ENCODE peak calls at places on chromosomes 1 and 21, in six cellular contexts. One of them, this sample, is unnamed.
A peak's percentile ranks its signal among the peaks of the same experiment; 100 is the strongest.

GRCh38 chr1:62687421-62687902 is 724 bp downstream of the DOCK7 start:
- DNase-seq in HepG2: peak; percentile 65
- DNase-seq in upper lobe of left lung: no peak
- DNase-seq in transverse colon: no peak
- DNase-seq in stomach: peak; percentile 29
- DNase-seq in A549: peak; percentile 13
- DNase-seq in this sample: peak; percentile 10

GRCh38 chr1:201562659-201563405 is 23.9 kb downstream of the NAV1 start:
- DNase-seq in transverse colon: no peak
- DNase-seq in A549: no peak
- DNase-seq in HepG2: no peak
- DNase-seq in upper lobe of left lung: peak; percentile 63
- DNase-seq in stomach: no peak
- DNase-seq in this sample: no peak

GRCh38 chr1:21295059-21295401 is 4.8 kb upstream of the ECE1 start:
- DNase-seq in A549: no peak
- DNase-seq in transverse colon: no peak
- DNase-seq in HepG2: no peak
- DNase-seq in stomach: no peak
- DNase-seq in upper lobe of left lung: no peak
- DNase-seq in this sample: no peak

GRCh38 chr1:59026472-59026948 is 242.7 kb upstream of the JUN start:
- DNase-seq in A549: no peak
- DNase-seq in HepG2: no peak
- DNase-seq in transverse colon: no peak
- DNase-seq in stomach: no peak
- DNase-seq in upper lobe of left lung: no peak
- DNase-seq in this sample: no peak

GRCh38 chr1:246572795-246573194 is 6.5 kb downstream of the CNST start:
- DNase-seq in transverse colon: no peak
- DNase-seq in A549: no peak
- DNase-seq in upper lobe of left lung: no peak
- DNase-seq in HepG2: no peak
- DNase-seq in stomach: no peak
- DNase-seq in this sample: no peak

GRCh38 chr21:45351061-45351460 is 53.9 kb upstream of the COL18A1 start:
- DNase-seq in transverse colon: no peak
- DNase-seq in upper lobe of left lung: peak; percentile 61
- DNase-seq in stomach: no peak
- DNase-seq in HepG2: no peak
- DNase-seq in A549: no peak
- DNase-seq in this sample: no peak

GRCh38 chr1:93816970-93817738 is 61.9 kb downstream of the DNTTIP2 start:
- DNase-seq in stomach: no peak
- DNase-seq in upper lobe of left lung: peak; percentile 16
- DNase-seq in HepG2: peak; percentile 29
- DNase-seq in transverse colon: no peak
- DNase-seq in A549: no peak
- DNase-seq in this sample: no peak

GRCh38 chr1:68542586-68542985 is 45.7 kb upstream of the DEPDC1 start:
- DNase-seq in A549: no peak
- DNase-seq in upper lobe of left lung: no peak
- DNase-seq in stomach: no peak
- DNase-seq in HepG2: no peak
- DNase-seq in transverse colon: no peak
- DNase-seq in this sample: no peak

GRCh38 chr1:216111842-216112241 is 311.4 kb downstream of the USH2A start:
- DNase-seq in upper lobe of left lung: no peak
- DNase-seq in HepG2: no peak
- DNase-seq in stomach: no peak
- DNase-seq in transverse colon: no peak
- DNase-seq in A549: no peak
- DNase-seq in this sample: no peak

GRCh38 chr1:83114136-83114834 is 884.6 kb downstream of the TTLL7 start:
- DNase-seq in stomach: no peak
- DNase-seq in upper lobe of left lung: no peak
- DNase-seq in A549: no peak
- DNase-seq in HepG2: no peak
- DNase-seq in transverse colon: no peak
- DNase-seq in this sample: no peak

GRCh38 chr1:53890522-53890941 is 935 bp upstream of the YIPF1 start:
- DNase-seq in transverse colon: no peak
- DNase-seq in HepG2: no peak
- DNase-seq in A549: no peak
- DNase-seq in upper lobe of left lung: no peak
- DNase-seq in stomach: no peak
- DNase-seq in this sample: no peak

GRCh38 chr1:213131851-213132655 is 81.0 kb downstream of the RPS6KC1 start:
- DNase-seq in A549: no peak
- DNase-seq in upper lobe of left lung: no peak
- DNase-seq in transverse colon: no peak
- DNase-seq in HepG2: peak; percentile 18
- DNase-seq in stomach: no peak
- DNase-seq in this sample: no peak

GRCh38 chr1:108745980-108746381 is 493 bp upstream of the STXBP3 start:
- DNase-seq in HepG2: no peak
- DNase-seq in transverse colon: no peak
- DNase-seq in A549: no peak
- DNase-seq in upper lobe of left lung: no peak
- DNase-seq in stomach: no peak
- DNase-seq in this sample: no peak

GRCh38 chr1:32960819-32961355 is 3.7 kb downstream of the RNF19B start:
- DNase-seq in transverse colon: no peak
- DNase-seq in stomach: no peak
- DNase-seq in HepG2: no peak
- DNase-seq in A549: no peak
- DNase-seq in upper lobe of left lung: no peak
- DNase-seq in this sample: no peak

GRCh38 chr1:218671573-218671972 is 326.4 kb downstream of the TGFB2 start:
- DNase-seq in stomach: no peak
- DNase-seq in transverse colon: no peak
- DNase-seq in A549: no peak
- DNase-seq in HepG2: no peak
- DNase-seq in upper lobe of left lung: no peak
- DNase-seq in this sample: no peak

GRCh38 chr1:215146252-215146975 is 63.9 kb downstream of the KCNK2 start:
- DNase-seq in stomach: peak; percentile 51
- DNase-seq in upper lobe of left lung: no peak
- DNase-seq in transverse colon: peak; percentile 13
- DNase-seq in HepG2: peak; percentile 24
- DNase-seq in A549: no peak
- DNase-seq in this sample: peak; percentile 11

GRCh38 chr1:54640863-54641836 is at the start of gene MROH7:
- DNase-seq in upper lobe of left lung: no peak
- DNase-seq in A549: no peak
- DNase-seq in HepG2: no peak
- DNase-seq in stomach: no peak
- DNase-seq in transverse colon: peak; percentile 71
- DNase-seq in this sample: no peak

GRCh38 chr1:172941945-172942344 is 108.8 kb downstream of the TNFSF18 start:
- DNase-seq in HepG2: no peak
- DNase-seq in A549: no peak
- DNase-seq in stomach: no peak
- DNase-seq in upper lobe of left lung: no peak
- DNase-seq in transverse colon: no peak
- DNase-seq in this sample: no peak

GRCh38 chr1:16980473-16981268 is at the start of gene MFAP2:
- DNase-seq in upper lobe of left lung: peak; percentile 88
- DNase-seq in A549: no peak
- DNase-seq in HepG2: no peak
- DNase-seq in transverse colon: no peak
- DNase-seq in stomach: no peak
- DNase-seq in this sample: no peak

GRCh38 chr21:38806942-38807284 is 1.2 kb downstream of the ETS2 start:
- DNase-seq in transverse colon: no peak
- DNase-seq in A549: no peak
- DNase-seq in stomach: no peak
- DNase-seq in upper lobe of left lung: no peak
- DNase-seq in HepG2: no peak
- DNase-seq in this sample: no peak

GRCh38 chr1:171115280-171115897 is 24.7 kb downstream of the FMO3 start:
- DNase-seq in A549: no peak
- DNase-seq in stomach: no peak
- DNase-seq in HepG2: no peak
- DNase-seq in transverse colon: no peak
- DNase-seq in upper lobe of left lung: no peak
- DNase-seq in this sample: no peak

GRCh38 chr1:57401671-57402070 is 22.2 kb downstream of the DAB1 start:
- DNase-seq in stomach: no peak
- DNase-seq in upper lobe of left lung: no peak
- DNase-seq in HepG2: no peak
- DNase-seq in transverse colon: no peak
- DNase-seq in A549: no peak
- DNase-seq in this sample: no peak

GRCh38 chr1:51073456-51073855 is 28.6 kb upstream of the C1orf185 start:
- DNase-seq in upper lobe of left lung: no peak
- DNase-seq in stomach: no peak
- DNase-seq in HepG2: no peak
- DNase-seq in transverse colon: no peak
- DNase-seq in A549: no peak
- DNase-seq in this sample: no peak

GRCh38 chr1:66044912-66045311 is 252.2 kb downstream of the PDE4B start:
- DNase-seq in upper lobe of left lung: no peak
- DNase-seq in transverse colon: no peak
- DNase-seq in HepG2: no peak
- DNase-seq in A549: no peak
- DNase-seq in stomach: no peak
- DNase-seq in this sample: no peak

GRCh38 chr1:62144238-62144831 is 50.3 kb upstream of the L1TD1 start:
- DNase-seq in HepG2: peak; percentile 39
- DNase-seq in transverse colon: peak; percentile 16
- DNase-seq in upper lobe of left lung: no peak
- DNase-seq in A549: peak; percentile 40
- DNase-seq in stomach: no peak
- DNase-seq in this sample: no peak

DNA sequence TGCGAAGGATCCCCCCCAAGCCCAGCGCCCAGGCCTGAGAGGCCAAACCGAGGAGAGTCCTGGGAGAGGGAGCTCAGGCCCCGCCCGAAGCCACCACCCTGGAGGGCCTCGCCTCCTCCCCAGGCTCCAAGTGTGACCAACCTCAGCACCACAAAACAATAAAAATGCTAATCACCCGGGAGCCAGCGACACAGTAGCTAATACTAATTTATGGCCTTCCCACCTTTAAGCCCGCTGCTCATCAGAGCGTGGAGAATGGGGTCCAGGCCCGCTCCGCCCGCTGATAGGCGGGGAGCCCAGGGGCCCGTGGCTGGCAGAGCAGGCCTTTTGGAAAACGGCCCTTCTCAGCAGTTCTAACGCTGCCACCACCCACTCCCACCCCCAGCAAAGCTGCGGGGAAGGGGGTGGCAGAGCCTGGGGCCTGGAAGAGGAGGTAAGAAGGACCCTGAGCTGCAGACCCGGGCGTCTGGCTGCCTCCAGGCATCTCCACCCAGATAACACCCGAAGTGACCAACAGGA is 20.4 kb upstream of the TAS1R2 start:
- DNase-seq in transverse colon: no peak
- DNase-seq in upper lobe of left lung: no peak
- DNase-seq in A549: no peak
- DNase-seq in stomach: no peak
- DNase-seq in HepG2: no peak
- DNase-seq in this sample: no peak
- TF ChIP-seq EP300 in transverse colon: no peak
- TF ChIP-seq EP300 in upper lobe of left lung: no peak
- TF ChIP-seq EP300 in A549: no peak
- TF ChIP-seq EP300 in stomach: no peak
- TF ChIP-seq EP300 in HepG2: no peak
- TF ChIP-seq EP300 in this sample: no peak

GRCh38 chr1:91885716-91886506 is at the start of gene TGFBR3:
- DNase-seq in upper lobe of left lung: peak; percentile 97
- DNase-seq in A549: peak; percentile 76
- DNase-seq in transverse colon: peak; percentile 86
- DNase-seq in stomach: peak; percentile 75
- DNase-seq in HepG2: peak; percentile 70
- DNase-seq in this sample: peak; percentile 87

GRCh38 chr1:91881280-91881679 is 4.7 kb downstream of the TGFBR3 start:
- DNase-seq in HepG2: no peak
- DNase-seq in transverse colon: no peak
- DNase-seq in upper lobe of left lung: no peak
- DNase-seq in stomach: no peak
- DNase-seq in A549: no peak
- DNase-seq in this sample: no peak

GRCh38 chr1:91885331-91885715 is 628 bp downstream of the TGFBR3 start:
- DNase-seq in upper lobe of left lung: peak; percentile 88
- DNase-seq in A549: no peak
- DNase-seq in transverse colon: peak; percentile 44
- DNase-seq in stomach: peak; percentile 26
- DNase-seq in HepG2: no peak
- DNase-seq in this sample: no peak

GRCh38 chr1:91883470-91883869 is 2.5 kb downstream of the TGFBR3 start:
- DNase-seq in A549: peak; percentile 50
- DNase-seq in stomach: no peak
- DNase-seq in upper lobe of left lung: no peak
- DNase-seq in transverse colon: no peak
- DNase-seq in HepG2: peak; percentile 23
- DNase-seq in this sample: no peak

GRCh38 chr1:91884459-91885290 is 1.3 kb downstream of the TGFBR3 start:
- DNase-seq in A549: no peak
- DNase-seq in HepG2: peak; percentile 43
- DNase-seq in stomach: peak; percentile 27
- DNase-seq in upper lobe of left lung: no peak
- DNase-seq in transverse colon: peak; percentile 35
- DNase-seq in this sample: no peak
- TF ChIP-seq POLR2A in A549: no peak
- TF ChIP-seq POLR2A in HepG2: peak; percentile 32
- TF ChIP-seq POLR2A in stomach: no peak
- TF ChIP-seq POLR2A in upper lobe of left lung: no peak
- TF ChIP-seq POLR2A in transverse colon: no peak
- TF ChIP-seq POLR2A in this sample: no peak

DNA sequence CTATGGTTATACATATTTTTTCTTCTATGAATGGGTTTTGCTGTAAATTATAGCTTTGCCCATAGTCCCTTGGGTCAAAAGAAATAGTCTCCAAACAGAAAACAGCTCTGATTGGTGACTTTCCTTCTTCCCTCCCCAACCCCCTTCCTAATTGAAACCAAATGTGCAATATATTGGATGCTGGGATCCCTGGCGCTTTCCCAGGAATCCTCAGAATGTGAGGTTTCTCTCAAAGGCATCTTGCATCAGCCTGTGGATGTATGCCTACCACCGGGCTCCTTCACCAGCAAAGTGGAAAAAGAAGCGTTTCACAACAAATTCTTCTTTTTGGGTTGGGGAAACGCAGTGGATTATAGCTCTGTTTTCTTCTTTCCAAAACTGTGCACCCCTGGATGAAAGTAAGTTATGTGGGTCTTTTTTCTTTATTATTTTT is at the start of gene DDR2:
- DNase-seq in stomach: peak; percentile 46
- DNase-seq in A549: no peak
- DNase-seq in HepG2: no peak
- DNase-seq in upper lobe of left lung: no peak
- DNase-seq in transverse colon: peak; percentile 58
- DNase-seq in this sample: peak; percentile 75
- H3K4me3 ChIP-seq in stomach: peak within 1 kb of the TSS; percentile 39
- H3K4me3 ChIP-seq in A549: no peak within 1 kb of the TSS
- H3K4me3 ChIP-seq in HepG2: no peak within 1 kb of the TSS
- H3K4me3 ChIP-seq in upper lobe of left lung: no peak within 1 kb of the TSS
- H3K4me3 ChIP-seq in transverse colon: peak within 1 kb of the TSS; percentile 51
- H3K4me3 ChIP-seq in this sample: peak within 1 kb of the TSS; percentile 56

GRCh38 chr1:189962171-189962570 is 515.5 kb downstream of the BRINP3 start:
- DNase-seq in HepG2: no peak
- DNase-seq in upper lobe of left lung: no peak
- DNase-seq in A549: no peak
- DNase-seq in stomach: no peak
- DNase-seq in transverse colon: no peak
- DNase-seq in this sample: no peak
- TF ChIP-seq EP300 in HepG2: no peak
- TF ChIP-seq EP300 in upper lobe of left lung: no peak
- TF ChIP-seq EP300 in A549: no peak
- TF ChIP-seq EP300 in stomach: no peak
- TF ChIP-seq EP300 in transverse colon: no peak
- TF ChIP-seq EP300 in this sample: no peak